ENCODE peak calls at places on chromosomes 4 and X, in six cellular contexts. B is PC-3, G is endothelial cell of umbilical vein, C is tibial artery, W is neural progenitor cell, R is colonic mucosa. Z is an unnamed sample.

GRCh38 chr4:30956891-30957290 is 236.7 kb downstream of the PCDH7 start:
- DNase-seq in B (no peak), G (no peak), C (no peak), W (no peak), R (no peak), Z (no peak)

GRCh38 chrX:13050151-13050550 is 5.7 kb upstream of the FAM9C start:
- DNase-seq in B (no peak), G (no peak), C (no peak), W (no peak), R (no peak), Z (no peak)

GRCh38 chr4:152729466-152729865 is 49.7 kb upstream of the TMEM154 start:
- DNase-seq in B (peak; percentile 73), G (no peak), C (no peak), W (no peak), R (no peak), Z (no peak)

GRCh38 chrX:109843963-109844751 is 111.1 kb upstream of the ACSL4 start:
- DNase-seq in B (no peak), G (no peak), C (no peak), W (no peak), R (no peak), Z (no peak)

GRCh38 chr4:156642161-156642560 is 329.4 kb downstream of the PDGFC start:
- DNase-seq in B (no peak), G (no peak), C (no peak), W (no peak), R (no peak), Z (no peak)

GRCh38 chr4:3654036-3654807 is 112.0 kb upstream of the ADRA2C start:
- DNase-seq in B (no peak), G (no peak), C (no peak), W (no peak), R (no peak), Z (no peak)

GRCh38 chrX:18676470-18676869 is 4.6 kb upstream of the RS1 start:
- DNase-seq in B (no peak), G (no peak), C (no peak), W (peak; percentile 47), R (no peak), Z (peak; percentile 32)

GRCh38 chr4:55378617-55379467 is 16.9 kb upstream of the TMEM165 start:
- DNase-seq in B (peak; percentile 99), G (no peak), C (no peak), W (no peak), R (peak; percentile 50), Z (no peak)

GRCh38 chrX:129318375-129318774 is 204.9 kb downstream of the SMARCA1 start:
- DNase-seq in B (peak; percentile 37), G (peak; percentile 6), C (no peak), W (no peak), R (peak; percentile 23), Z (no peak)

GRCh38 chr4:164177753-164178152 is 576.2 kb upstream of the SMIM31 start:
- DNase-seq in B (no peak), G (no peak), C (no peak), W (no peak), R (no peak), Z (no peak)

GRCh38 chr4:107710493-107711459 is 9.3 kb downstream of the PAPSS1 start:
- DNase-seq in B (peak; percentile 67), G (no peak), C (no peak), W (no peak), R (no peak), Z (no peak)

GRCh38 chr4:107709916-107710315 is 10.1 kb downstream of the PAPSS1 start:
- DNase-seq in B (peak; percentile 47), G (peak; percentile 64), C (no peak), W (no peak), R (no peak), Z (no peak)

GRCh38 chr4:107701565-107701964 is 18.5 kb downstream of the PAPSS1 start:
- DNase-seq in B (no peak), G (no peak), C (no peak), W (no peak), R (no peak), Z (no peak)

GRCh38 chr4:107708225-107708624 is 11.8 kb downstream of the PAPSS1 start:
- DNase-seq in B (peak; percentile 56), G (no peak), C (no peak), W (no peak), R (no peak), Z (no peak)

GRCh38 chr4:107705742-107706556 is 14.1 kb downstream of the PAPSS1 start:
- DNase-seq in B (no peak), G (no peak), C (no peak), W (no peak), R (no peak), Z (no peak)
- H3K9me3 ChIP-seq in B (no peaks in the 10 kb centered on the region), G (no peaks in the 10 kb centered on the region), C (peaks cover 28% of the 10 kb centered on the region), W (peaks cover 10% of the 10 kb centered on the region), R (no peaks in the 10 kb centered on the region), Z (peaks cover 4% of the 10 kb centered on the region)

GRCh38 chr4:141486375-141486997 is 149.9 kb upstream of the IL15 start:
- DNase-seq in B (peak; percentile 87), G (no peak), C (no peak), W (no peak), R (no peak), Z (no peak)
- H3K9me3 ChIP-seq in B (no peaks in the 10 kb centered on the region), G (no peaks in the 10 kb centered on the region), C (peaks cover 4% of the 10 kb centered on the region), W (no peaks in the 10 kb centered on the region), R (no peaks in the 10 kb centered on the region), Z (peaks cover 3% of the 10 kb centered on the region)

GRCh38 chrX:44946771-44947170 is 73.8 kb downstream of the KDM6A start:
- DNase-seq in B (peak; percentile 50), G (peak; percentile 37), C (no peak), W (no peak), R (no peak), Z (no peak)
- H3K9me3 ChIP-seq in B (no peaks in the 10 kb centered on the region), G (no peaks in the 10 kb centered on the region), C (peaks cover 11% of the 10 kb centered on the region), W (no peaks in the 10 kb centered on the region), R (no peaks in the 10 kb centered on the region), Z (no peaks in the 10 kb centered on the region)

DNA sequence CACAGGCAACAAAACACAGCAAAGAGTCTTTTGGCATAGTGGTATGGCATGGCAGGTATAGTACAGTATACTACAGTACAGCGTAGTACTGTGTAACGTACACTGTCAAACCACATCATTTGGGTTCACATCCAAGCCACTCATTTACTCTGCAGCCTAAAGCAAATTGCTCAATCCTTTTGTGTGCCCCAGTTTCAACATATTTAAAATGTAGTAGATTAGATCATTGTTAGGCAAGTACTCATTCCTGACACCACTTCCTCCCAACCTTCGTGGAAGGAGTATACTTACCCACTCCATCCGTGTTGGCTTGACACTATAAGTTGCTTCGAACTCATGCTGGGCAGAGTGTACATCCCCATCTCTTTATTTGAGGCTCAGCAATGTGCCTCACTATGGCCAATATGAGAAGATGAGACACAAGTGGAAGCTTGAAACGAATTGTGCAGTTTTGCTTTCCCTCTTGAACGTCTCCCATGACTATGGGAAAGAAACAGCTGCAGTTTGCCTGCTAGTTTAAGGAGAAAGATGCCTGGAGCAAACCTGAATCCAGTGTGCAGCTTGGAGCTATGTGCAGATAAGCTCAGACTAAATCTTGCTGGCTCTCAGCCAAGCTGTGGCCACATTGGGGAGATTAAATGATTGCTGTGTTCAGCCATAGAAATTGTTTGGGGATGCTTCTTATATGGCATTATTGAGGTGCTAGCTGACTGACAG is 85.7 kb upstream of the TBL1X start:
- DNase-seq in B (peak; percentile 74), G (no peak), C (no peak), W (no peak), R (peak; percentile 27), Z (no peak)
- H3K9me3 ChIP-seq in B (no peaks in the 10 kb centered on the region), G (no peaks in the 10 kb centered on the region), C (no peaks in the 10 kb centered on the region), W (no peaks in the 10 kb centered on the region), R (no peaks in the 10 kb centered on the region), Z (no peaks in the 10 kb centered on the region)

GRCh38 chrX:76643590-76643989 is 216.1 kb downstream of the MAGEE1 start:
- DNase-seq in B (no peak), G (no peak), C (no peak), W (no peak), R (no peak), Z (no peak)
- H3K9me3 ChIP-seq in B (no peaks in the 10 kb centered on the region), G (no peaks in the 10 kb centered on the region), C (peaks cover 21% of the 10 kb centered on the region), W (peaks cover 35% of the 10 kb centered on the region), R (no peaks in the 10 kb centered on the region), Z (no peaks in the 10 kb centered on the region)

DNA sequence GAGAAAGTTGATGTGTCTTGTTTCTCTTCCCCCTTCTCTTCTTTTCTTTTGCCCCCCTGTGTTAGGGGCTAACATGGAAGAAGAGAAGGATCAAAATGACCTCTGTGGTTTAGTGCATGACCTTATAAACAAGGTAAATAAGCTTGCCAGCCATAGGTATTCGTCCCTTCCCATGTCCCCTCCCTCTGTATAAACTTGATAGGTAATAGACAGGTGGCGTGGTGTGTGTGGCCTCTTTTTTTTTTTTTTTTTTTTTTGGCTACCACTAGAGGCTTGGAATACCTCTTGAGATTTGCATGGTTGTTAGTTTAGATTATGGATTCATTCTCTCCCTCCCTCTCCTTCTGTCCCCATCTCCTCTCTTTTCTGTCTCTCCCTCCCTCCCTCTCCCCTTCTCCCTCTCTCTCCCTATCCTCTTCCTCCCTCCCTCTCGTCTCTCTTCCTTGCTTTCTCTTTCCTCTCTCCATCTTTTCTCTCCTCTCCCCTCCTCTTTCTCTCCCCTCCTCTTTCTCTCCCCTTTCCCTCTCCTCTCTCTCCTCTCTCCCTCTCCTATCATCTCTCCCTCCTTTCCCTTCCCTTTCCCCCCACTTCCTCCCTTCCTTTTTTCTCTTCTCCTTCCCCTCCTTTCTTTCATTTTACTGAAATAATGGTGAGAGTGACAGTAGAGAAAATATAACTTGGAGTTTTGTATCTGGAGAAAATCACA is 134.4 kb downstream of the AFF1 start:
- DNase-seq in B (no peak), G (no peak), C (no peak), W (no peak), R (no peak), Z (no peak)
- H3K9me3 ChIP-seq in B (no peaks in the 10 kb centered on the region), G (no peaks in the 10 kb centered on the region), C (no peaks in the 10 kb centered on the region), W (no peaks in the 10 kb centered on the region), R (no peaks in the 10 kb centered on the region), Z (no peaks in the 10 kb centered on the region)

GRCh38 chr4:140971077-140971792 is 162.0 kb downstream of the RNF150 start:
- DNase-seq in B (no peak), G (no peak), C (no peak), W (no peak), R (no peak), Z (no peak)
- H3K9me3 ChIP-seq in B (no peaks in the 10 kb centered on the region), G (no peaks in the 10 kb centered on the region), C (no peaks in the 10 kb centered on the region), W (no peaks in the 10 kb centered on the region), R (no peaks in the 10 kb centered on the region), Z (no peaks in the 10 kb centered on the region)

GRCh38 chrX:139776614-139777013 is 68.6 kb upstream of the MCF2 start:
- DNase-seq in B (no peak), G (no peak), C (no peak), W (peak; percentile 2), R (no peak), Z (no peak)
- H3K9me3 ChIP-seq in B (no peaks in the 10 kb centered on the region), G (no peaks in the 10 kb centered on the region), C (no peaks in the 10 kb centered on the region), W (peaks cover 10% of the 10 kb centered on the region), R (no peaks in the 10 kb centered on the region), Z (no peaks in the 10 kb centered on the region)

GRCh38 chr4:48998440-48998839 is 12.4 kb downstream of the CWH43 start:
- DNase-seq in B (no peak), G (no peak), C (no peak), W (no peak), R (no peak), Z (no peak)
- H3K9me3 ChIP-seq in B (no peaks in the 10 kb centered on the region), G (no peaks in the 10 kb centered on the region), C (no peaks in the 10 kb centered on the region), W (peaks cover 12% of the 10 kb centered on the region), R (no peaks in the 10 kb centered on the region), Z (no peaks in the 10 kb centered on the region)

Z was measured in ovary.